ENCODE peak calls at places on chromosomes 1 and 21, in seven cellular contexts. N, M, S, Q, X, B and Z are unnamed samples.

GRCh38 chr1:104702731-104703130 is 953.0 kb downstream of the AMY1C start:
- DNase-seq in N (no peak), M (no peak), S (no peak), Q (no peak), X (no peak), B (no peak), Z (no peak)

GRCh38 chr1:192573499-192573898 is 2.1 kb upstream of the RGS1 start:
- DNase-seq in N (no peak), M (no peak), S (peak), Q (no peak), X (peak), B (no peak), Z (no peak)

GRCh38 chr1:98046031-98046641 is 125.3 kb upstream of the DPYD start:
- DNase-seq in N (no peak), M (no peak), S (peak), Q (no peak), X (peak), B (peak), Z (no peak)

GRCh38 chr1:241115784-241116183 is 241.2 kb downstream of the RGS7 start:
- DNase-seq in N (no peak), M (no peak), S (no peak), Q (no peak), X (no peak), B (peak), Z (no peak)

GRCh38 chr1:17865912-17866311 is 110.8 kb downstream of the ACTL8 start:
- DNase-seq in N (no peak), M (no peak), S (no peak), Q (no peak), X (no peak), B (no peak), Z (no peak)

GRCh38 chr1:236063919-236064673 is 794 bp downstream of the NID1 start:
- DNase-seq in N (peak), M (peak), S (peak), Q (no peak), X (peak), B (no peak), Z (no peak)

GRCh38 chr1:200033511-200034261 is 6.2 kb downstream of the NR5A2 start:
- DNase-seq in N (no peak), M (no peak), S (peak), Q (no peak), X (peak), B (no peak), Z (no peak)

GRCh38 chr1:44643721-44644330 is 30.5 kb downstream of the TMEM53 start:
- DNase-seq in N (no peak), M (no peak), S (no peak), Q (no peak), X (no peak), B (no peak), Z (no peak)

GRCh38 chr1:152107984-152108898 is 7.0 kb downstream of the TCHH start:
- DNase-seq in N (peak), M (no peak), S (peak), Q (peak), X (peak), B (no peak), Z (no peak)

GRCh38 chr21:42523941-42524340 is 10.3 kb downstream of the SLC37A1 start:
- DNase-seq in N (no peak), M (no peak), S (no peak), Q (no peak), X (no peak), B (no peak), Z (no peak)

GRCh38 chr1:17210176-17210575 is 5.2 kb downstream of the PADI1 start:
- DNase-seq in N (no peak), M (no peak), S (no peak), Q (no peak), X (no peak), B (no peak), Z (no peak)

GRCh38 chr1:219812491-219813221 is 115.7 kb downstream of the SLC30A10 start:
- DNase-seq in N (no peak), M (peak), S (peak), Q (peak), X (peak), B (peak), Z (no peak)

GRCh38 chr1:226549094-226549936 is 751 bp downstream of the STUM start:
- DNase-seq in N (no peak), M (no peak), S (peak), Q (no peak), X (no peak), B (peak), Z (no peak)

GRCh38 chr1:107782192-107782845 is 182.7 kb downstream of the VAV3 start:
- DNase-seq in N (no peak), M (peak), S (peak), Q (peak), X (peak), B (peak), Z (peak)

GRCh38 chr1:116334015-116334547 is 39.0 kb upstream of the ATP1A1 start:
- DNase-seq in N (peak), M (peak), S (no peak), Q (no peak), X (peak), B (peak), Z (peak)

GRCh38 chr1:171793656-171794055 is 12.2 kb downstream of the METTL13 start:
- DNase-seq in N (no peak), M (no peak), S (no peak), Q (no peak), X (peak), B (no peak), Z (no peak)

GRCh38 chr1:171796592-171796991 is 15.1 kb downstream of the METTL13 start:
- DNase-seq in N (no peak), M (no peak), S (no peak), Q (no peak), X (no peak), B (no peak), Z (no peak)

GRCh38 chr1:171792656-171793055 is 11.2 kb downstream of the METTL13 start:
- DNase-seq in N (no peak), M (no peak), S (no peak), Q (no peak), X (no peak), B (no peak), Z (no peak)

GRCh38 chr1:171790318-171790717 is 8.9 kb downstream of the METTL13 start:
- DNase-seq in N (no peak), M (no peak), S (no peak), Q (no peak), X (no peak), B (no peak), Z (no peak)

GRCh38 chr1:171794085-171794484 is 12.6 kb downstream of the METTL13 start:
- DNase-seq in N (no peak), M (no peak), S (no peak), Q (no peak), X (peak), B (no peak), Z (no peak)
- H3K4me3 ChIP-seq in N (no peak), M (no peak), S (no peak), Q (no peak), X (no peak), B (no peak), Z (no peak)

DNA sequence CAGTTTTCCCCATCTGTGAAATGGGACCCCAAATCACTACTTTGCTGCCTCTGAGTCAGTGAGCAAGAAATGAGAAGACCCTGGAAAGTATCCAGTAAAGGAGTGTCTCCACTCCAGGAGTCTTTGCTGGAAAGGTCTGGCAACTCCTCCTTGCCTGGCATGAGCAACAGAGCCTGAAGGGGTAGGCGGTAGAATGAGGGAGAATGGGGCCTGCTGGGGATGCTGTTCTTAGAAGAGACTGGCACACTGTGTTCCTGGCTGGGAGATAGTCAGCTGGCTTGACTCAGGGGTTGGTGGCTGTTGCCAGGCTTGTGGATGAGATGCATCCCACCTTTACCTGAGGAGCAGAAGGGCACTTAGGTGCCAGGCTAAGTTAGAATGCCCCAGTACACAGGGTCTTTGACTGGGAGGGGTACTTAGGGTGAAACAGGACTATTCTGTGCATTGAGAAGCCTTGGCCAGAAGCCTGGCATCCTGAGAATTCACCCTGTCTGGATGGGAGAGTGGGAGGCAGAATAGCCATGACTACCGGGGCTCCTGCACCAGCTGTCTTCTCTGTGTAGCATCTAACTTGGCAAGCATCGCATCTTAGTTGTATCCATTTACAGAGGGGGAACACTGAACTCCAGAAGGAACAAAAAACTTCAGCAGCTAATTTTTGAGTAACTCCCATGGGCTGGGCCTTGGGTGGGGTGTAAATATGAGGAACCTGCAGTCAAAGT is 2.5 kb downstream of the MFSD2A start:
- DNase-seq in N (no peak), M (no peak), S (no peak), Q (no peak), X (peak), B (no peak), Z (no peak)
- H3K4me3 ChIP-seq in N (no peak), M (no peak), S (no peak), Q (no peak), X (no peak), B (no peak), Z (no peak)

GRCh38 chr1:10917513-10918454 is 94.7 kb upstream of the TARDBP start:
- DNase-seq in N (no peak), M (no peak), S (no peak), Q (no peak), X (no peak), B (no peak), Z (no peak)
- H3K4me3 ChIP-seq in N (no peak), M (no peak), S (no peak), Q (no peak), X (no peak), B (no peak), Z (no peak)

GRCh38 chr21:25562660-25563059 is 44.6 kb downstream of the MRPL39 start:
- DNase-seq in N (no peak), M (no peak), S (no peak), Q (no peak), X (peak), B (no peak), Z (no peak)

GRCh38 chr21:25565272-25566199 is 41.7 kb downstream of the MRPL39 start:
- DNase-seq in N (no peak), M (no peak), S (no peak), Q (no peak), X (no peak), B (no peak), Z (no peak)

GRCh38 chr21:25564349-25564948 is 42.8 kb downstream of the MRPL39 start:
- DNase-seq in N (no peak), M (no peak), S (no peak), Q (no peak), X (no peak), B (no peak), Z (no peak)

GRCh38 chr21:25561668-25562641 is 45.3 kb downstream of the MRPL39 start:
- DNase-seq in N (peak), M (peak), S (peak), Q (no peak), X (peak), B (no peak), Z (peak)

DNA sequence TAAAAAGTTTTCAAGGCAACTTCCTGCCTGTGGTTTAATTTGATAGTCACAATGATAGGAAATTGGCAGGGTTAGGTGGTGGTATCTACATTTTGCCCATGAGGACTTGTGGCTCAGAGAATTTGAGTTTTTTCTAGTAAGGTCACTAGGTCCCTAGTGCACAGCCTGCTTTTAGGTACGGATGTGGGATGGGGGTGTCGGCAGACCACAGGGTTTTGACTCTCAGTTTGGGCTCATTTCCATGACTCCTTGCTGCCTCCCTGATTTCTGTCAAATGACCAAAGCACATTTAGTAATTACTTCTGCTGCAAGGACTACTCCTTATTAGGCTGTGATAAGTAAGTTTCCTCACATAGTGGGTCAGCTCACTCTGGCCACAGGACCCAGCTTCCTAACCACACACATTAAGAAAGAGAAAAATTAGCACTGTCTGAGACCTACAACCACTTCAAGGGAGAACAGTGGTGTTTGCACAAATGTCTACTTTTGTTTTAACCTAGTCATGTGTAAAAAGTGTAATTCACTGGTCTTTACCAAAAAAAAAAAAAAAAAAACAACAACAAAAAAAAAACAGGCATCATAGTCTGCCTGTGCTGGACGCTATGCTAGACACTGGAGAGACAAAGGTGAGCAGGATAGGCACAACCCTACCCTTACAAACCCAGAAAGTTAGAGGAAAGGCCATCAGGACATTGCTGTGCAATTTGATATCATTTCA is 43.7 kb downstream of the MRPL39 start:
- DNase-seq in N (no peak), M (no peak), S (no peak), Q (no peak), X (peak), B (no peak), Z (no peak)
- H3K4me3 ChIP-seq in N (no peak), M (peak), S (no peak), Q (no peak), X (peak), B (no peak), Z (peak)

DNA sequence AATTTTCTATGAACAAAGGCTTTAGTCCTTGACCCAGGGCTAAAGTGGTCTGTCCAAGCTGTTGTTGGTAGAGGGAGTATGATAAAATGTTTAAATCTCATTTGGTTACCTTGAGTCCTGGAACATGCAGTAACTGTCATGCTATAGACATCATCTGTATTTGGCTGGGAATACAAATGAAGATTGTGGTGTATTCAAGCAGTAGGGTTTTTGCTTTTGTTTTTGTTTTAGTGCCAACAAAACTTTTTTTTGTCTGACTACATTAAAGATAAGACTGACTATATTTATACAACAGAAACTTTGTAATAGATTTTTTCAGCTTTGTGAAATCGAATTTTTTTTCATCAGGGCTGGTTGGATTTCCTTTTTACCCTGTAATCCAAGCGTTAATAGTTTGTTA is 7.4 kb upstream of the SARS1 start:
- DNase-seq in N (no peak), M (no peak), S (no peak), Q (no peak), X (peak), B (no peak), Z (no peak)
- H3K4me3 ChIP-seq in N (no peak), M (no peak), S (no peak), Q (no peak), X (no peak), B (no peak), Z (no peak)

DNA sequence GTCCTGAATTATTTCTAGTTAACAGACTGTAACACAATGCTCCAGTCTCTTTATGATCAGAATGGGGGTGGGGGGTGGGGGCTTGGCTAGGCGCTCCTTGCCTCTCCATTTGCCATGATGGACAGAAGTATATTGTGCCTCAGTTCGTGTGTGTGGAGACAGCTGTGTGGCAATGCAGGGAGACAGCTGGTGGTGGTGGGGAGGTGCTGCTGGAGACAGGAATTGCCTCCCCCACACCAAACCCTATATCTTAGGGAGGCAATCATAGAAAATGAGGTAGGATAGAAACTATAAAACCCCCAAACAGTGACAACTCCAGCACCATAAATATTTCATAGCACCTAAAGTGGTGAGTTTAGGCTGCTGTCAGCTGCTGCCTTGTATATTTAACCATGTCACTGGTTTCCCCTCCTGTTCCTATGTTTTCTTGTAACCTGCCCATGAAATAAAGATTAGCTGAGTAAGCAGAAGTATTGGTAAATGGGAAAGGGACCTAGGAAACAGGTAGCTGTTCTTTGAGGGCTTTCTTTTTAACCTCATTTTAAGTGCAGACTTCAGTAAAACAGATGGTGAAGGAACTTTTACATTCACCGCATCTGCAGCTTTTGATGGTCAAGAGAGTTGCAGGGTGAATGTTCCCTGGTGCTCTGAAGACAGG is 3.4 kb downstream of the PLXNA2 start:
- DNase-seq in N (no peak), M (no peak), S (no peak), Q (no peak), X (no peak), B (no peak), Z (no peak)
- H3K4me3 ChIP-seq in N (peak), M (peak), S (no peak), Q (no peak), X (no peak), B (no peak), Z (peak)

GRCh38 chr1:71307451-71307850 is 226.6 kb upstream of the ZRANB2 start:
- DNase-seq in N (no peak), M (peak), S (peak), Q (peak), X (peak), B (peak), Z (peak)
- H3K4me3 ChIP-seq in N (no peak), M (no peak), S (no peak), Q (no peak), X (no peak), B (no peak), Z (no peak)

GRCh38 chr1:27638047-27638734 is 3.2 kb upstream of the FGR start:
- DNase-seq in N (no peak), M (no peak), S (no peak), Q (no peak), X (no peak), B (no peak), Z (no peak)

GRCh38 chr1:27637052-27637451 is 2.1 kb upstream of the FGR start:
- DNase-seq in N (no peak), M (no peak), S (no peak), Q (no peak), X (no peak), B (no peak), Z (no peak)

GRCh38 chr1:27634982-27635362 is at the start of gene FGR:
- DNase-seq in N (peak), M (no peak), S (peak), Q (no peak), X (no peak), B (no peak), Z (no peak)

GRCh38 chr1:27635410-27636142 is 591 bp upstream of the FGR start:
- DNase-seq in N (no peak), M (no peak), S (no peak), Q (no peak), X (no peak), B (no peak), Z (no peak)

DNA sequence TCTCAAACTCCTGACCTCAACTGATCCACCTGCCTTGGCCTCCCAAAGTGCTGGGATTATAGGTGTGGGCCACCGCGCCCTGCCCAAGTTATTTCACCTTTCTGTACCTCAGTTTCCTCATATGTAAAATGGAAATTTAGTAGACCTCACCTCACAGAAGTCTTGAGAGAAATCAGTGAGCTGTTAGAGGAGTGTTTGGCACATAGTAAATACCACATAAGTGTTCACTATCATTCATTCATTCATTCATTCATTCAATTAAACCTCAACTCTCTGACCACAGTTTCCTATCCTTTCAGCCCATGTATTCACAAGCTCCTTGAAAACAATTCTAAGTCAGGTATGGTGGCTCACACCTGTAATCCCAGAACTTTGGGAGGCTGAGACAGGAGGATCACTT is 3.8 kb upstream of the FGR start:
- DNase-seq in N (no peak), M (no peak), S (no peak), Q (no peak), X (no peak), B (no peak), Z (no peak)
- H3K4me3 ChIP-seq in N (no peak), M (no peak), S (no peak), Q (no peak), X (no peak), B (no peak), Z (no peak)

GRCh38 chr1:228456252-228457016 is 30.7 kb upstream of the RNF187 start:
- DNase-seq in N (no peak), M (no peak), S (no peak), Q (no peak), X (no peak), B (no peak), Z (no peak)
- H3K4me3 ChIP-seq in N (peak), M (peak), S (peak), Q (peak), X (peak), B (peak), Z (peak)

GRCh38 chr1:165442653-165443052 is 2.3 kb downstream of the RXRG start:
- DNase-seq in N (no peak), M (no peak), S (no peak), Q (no peak), X (no peak), B (no peak), Z (no peak)
- H3K4me3 ChIP-seq in N (no peak), M (no peak), S (no peak), Q (no peak), X (no peak), B (no peak), Z (no peak)